ENCODE peak calls at places on chromosomes 4 and X, in six cellular contexts. V is GM23248, F is neural progenitor cell, K is PC-9, U is GM23338, L is MM.1S. Y is an unnamed sample. For H3F3A, the result is how much of the 10 kb centered on the place peaks cover.

GRCh38 chr4:48642421-48643144 is 137.5 kb downstream of the FRYL start:
- DNase-seq in V (peak), F (no peak), K (no peak), U (no peak), L (no peak), Y (no peak)

GRCh38 chr4:163941221-163941865 is 446.9 kb downstream of the TMA16 start:
- DNase-seq in V (no peak), F (no peak), K (no peak), U (no peak), L (no peak), Y (peak)

GRCh38 chr4:39042365-39042764 is 10.2 kb upstream of the TMEM156 start:
- DNase-seq in V (no peak), F (no peak), K (no peak), U (no peak), L (no peak), Y (no peak)

GRCh38 chr4:141524116-141524515 is 112.3 kb upstream of the IL15 start:
- DNase-seq in V (peak), F (no peak), K (no peak), U (no peak), L (no peak), Y (peak)

GRCh38 chr4:169952236-169953088 is 73.7 kb downstream of the MFAP3L start:
- DNase-seq in V (no peak), F (no peak), K (no peak), U (no peak), L (no peak), Y (no peak)

GRCh38 chr4:76605099-76605563 is 170.1 kb downstream of the SHROOM3 start:
- DNase-seq in V (peak), F (no peak), K (no peak), U (no peak), L (no peak), Y (no peak)

GRCh38 chr4:3879681-3880594 is 113.8 kb downstream of the ADRA2C start:
- DNase-seq in V (peak), F (no peak), K (no peak), U (peak), L (no peak), Y (no peak)

GRCh38 chr4:5712517-5712916 is 1.5 kb downstream of the EVC start:
- DNase-seq in V (peak), F (no peak), K (no peak), U (no peak), L (peak), Y (peak)

GRCh38 chr4:69092190-69092589 is 4.1 kb upstream of the UGT2B7 start:
- DNase-seq in V (peak), F (no peak), K (no peak), U (no peak), L (no peak), Y (peak)

GRCh38 chr4:38788327-38788726 is 5.5 kb upstream of the TLR10 start:
- DNase-seq in V (peak), F (no peak), K (no peak), U (no peak), L (no peak), Y (peak)

GRCh38 chr4:98994474-98995182 is 893 bp upstream of the METAP1 start:
- DNase-seq in V (peak), F (peak), K (no peak), U (no peak), L (no peak), Y (no peak)

GRCh38 chr4:75895744-75896314 is 6.4 kb downstream of the PPEF2 start:
- DNase-seq in V (peak), F (peak), K (no peak), U (peak), L (peak), Y (peak)

GRCh38 chr4:74258949-74259348 is 49.3 kb upstream of the EPGN start:
- DNase-seq in V (no peak), F (no peak), K (no peak), U (no peak), L (no peak), Y (peak)

GRCh38 chrX:68498508-68499379 is at the start of gene YIPF6:
- DNase-seq in V (peak), F (peak), K (peak), U (peak), L (peak), Y (peak)

GRCh38 chrX:154354516-154354915 is 19.9 kb downstream of the FLNA start:
- DNase-seq in V (no peak), F (no peak), K (no peak), U (no peak), L (no peak), Y (no peak)

GRCh38 chrX:154352012-154352401 is 22.4 kb downstream of the FLNA start:
- DNase-seq in V (no peak), F (no peak), K (no peak), U (no peak), L (no peak), Y (no peak)

GRCh38 chrX:154354013-154354412 is 20.4 kb downstream of the FLNA start:
- DNase-seq in V (no peak), F (no peak), K (no peak), U (no peak), L (no peak), Y (no peak)

GRCh38 chrX:154352466-154352865 is 22.0 kb downstream of the FLNA start:
- DNase-seq in V (no peak), F (no peak), K (no peak), U (no peak), L (no peak), Y (no peak)

DNA sequence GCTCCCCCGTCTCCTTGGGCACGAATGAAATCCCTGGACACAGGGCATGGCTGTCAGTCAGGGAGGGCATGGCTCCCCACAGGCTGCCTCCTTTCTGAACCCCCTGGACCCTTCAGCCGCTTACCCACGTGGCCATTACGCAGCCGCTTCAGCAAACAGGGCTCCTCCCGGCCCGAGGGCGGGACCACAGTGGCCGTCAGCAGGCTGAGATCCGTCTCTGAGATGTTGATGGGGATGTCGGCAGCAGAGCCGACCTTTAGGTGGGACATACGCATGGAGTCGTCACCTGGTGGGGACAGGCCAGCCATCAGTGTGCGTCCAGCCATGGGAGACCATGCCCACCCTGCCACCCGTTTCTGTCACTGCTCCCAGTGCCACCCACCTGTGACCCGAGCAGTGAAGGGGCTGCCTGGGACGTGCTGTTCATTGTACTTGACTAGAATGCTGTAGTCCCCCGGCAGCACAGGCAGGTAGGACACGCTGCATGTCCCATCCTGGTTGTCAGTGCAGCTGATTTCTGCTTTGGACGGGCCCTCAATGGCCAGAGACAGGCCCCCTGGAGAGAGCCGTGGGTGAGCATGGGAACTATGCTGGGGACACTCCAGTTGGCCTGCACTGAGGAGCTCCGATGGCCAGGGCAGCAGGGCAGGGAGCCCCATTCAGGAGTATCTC is 21.1 kb downstream of the FLNA start:
- DNase-seq in V (no peak), F (no peak), K (no peak), U (no peak), L (no peak), Y (no peak)
- H3F3A ChIP-seq in V (under half), F (under half), K (under half), U (under half), L (under half), Y (under half)

GRCh38 chr4:1009647-1010521 is 1.5 kb upstream of the FGFRL1 start:
- DNase-seq in V (peak), F (peak), K (peak), U (peak), L (no peak), Y (peak)

GRCh38 chr4:1011022-1011694 is at the start of gene FGFRL1:
- DNase-seq in V (peak), F (peak), K (peak), U (peak), L (no peak), Y (peak)

GRCh38 chr4:1008840-1009646 is 2.4 kb upstream of the FGFRL1 start:
- DNase-seq in V (peak), F (no peak), K (no peak), U (peak), L (no peak), Y (no peak)

GRCh38 chr4:1012031-1012739 is 759 bp downstream of the FGFRL1 start:
- DNase-seq in V (peak), F (peak), K (peak), U (peak), L (no peak), Y (peak)

DNA sequence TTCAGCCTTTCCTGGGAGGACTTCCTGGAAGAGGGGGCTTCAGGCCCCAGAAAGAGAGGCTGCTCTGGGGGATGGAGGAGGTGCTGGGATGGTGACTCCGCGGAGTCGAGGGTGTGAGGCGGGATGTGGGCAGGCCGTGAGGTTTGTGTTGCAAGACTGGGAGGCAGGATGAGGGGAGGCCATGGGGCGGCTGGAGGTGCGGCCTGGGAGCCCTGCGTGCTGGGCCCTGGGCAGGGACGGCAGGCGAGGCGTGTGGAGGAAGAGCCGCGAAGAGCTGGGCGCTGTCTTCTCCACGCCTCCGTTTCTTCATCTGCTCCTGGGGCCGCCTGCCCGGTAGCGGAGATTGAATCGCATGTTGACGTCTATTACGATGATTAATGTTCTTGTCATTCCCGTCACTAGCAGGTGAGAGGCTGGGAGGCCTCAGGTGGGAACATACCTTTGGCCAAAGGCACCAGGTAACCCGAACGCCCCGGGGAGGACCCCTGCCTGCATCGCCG is 854 bp upstream of the FGFRL1 start:
- DNase-seq in V (peak), F (peak), K (peak), U (peak), L (no peak), Y (peak)
- TF ChIP-seq EZH2 in V (no peak), F (peak), K (no peak), U (no peak), L (no peak), Y (no peak)

DNA sequence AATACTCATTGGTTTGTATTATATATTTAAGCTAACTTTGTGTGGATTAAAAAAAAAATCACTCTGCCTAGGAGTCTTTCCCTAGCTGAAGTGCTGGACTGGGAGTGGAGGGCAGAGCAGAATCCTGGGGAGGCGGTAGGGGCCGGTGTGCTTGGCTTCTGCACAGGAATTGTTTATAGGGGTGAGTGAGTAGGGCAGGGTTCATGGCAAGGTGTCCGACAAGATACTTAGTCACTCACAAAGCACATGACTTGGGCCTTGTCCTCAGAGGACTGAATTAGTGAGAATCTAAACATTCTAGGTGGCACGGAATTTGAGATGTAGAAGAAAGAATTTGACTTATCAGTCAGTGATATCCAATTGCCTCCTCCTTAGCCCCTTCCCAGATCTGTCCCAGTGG is 32.2 kb downstream of the FNIP2 start:
- DNase-seq in V (no peak), F (no peak), K (no peak), U (no peak), L (no peak), Y (no peak)
- H3F3A ChIP-seq in V (under half), F (under half), K (under half), U (under half), L (under half), Y (under half)

DNA sequence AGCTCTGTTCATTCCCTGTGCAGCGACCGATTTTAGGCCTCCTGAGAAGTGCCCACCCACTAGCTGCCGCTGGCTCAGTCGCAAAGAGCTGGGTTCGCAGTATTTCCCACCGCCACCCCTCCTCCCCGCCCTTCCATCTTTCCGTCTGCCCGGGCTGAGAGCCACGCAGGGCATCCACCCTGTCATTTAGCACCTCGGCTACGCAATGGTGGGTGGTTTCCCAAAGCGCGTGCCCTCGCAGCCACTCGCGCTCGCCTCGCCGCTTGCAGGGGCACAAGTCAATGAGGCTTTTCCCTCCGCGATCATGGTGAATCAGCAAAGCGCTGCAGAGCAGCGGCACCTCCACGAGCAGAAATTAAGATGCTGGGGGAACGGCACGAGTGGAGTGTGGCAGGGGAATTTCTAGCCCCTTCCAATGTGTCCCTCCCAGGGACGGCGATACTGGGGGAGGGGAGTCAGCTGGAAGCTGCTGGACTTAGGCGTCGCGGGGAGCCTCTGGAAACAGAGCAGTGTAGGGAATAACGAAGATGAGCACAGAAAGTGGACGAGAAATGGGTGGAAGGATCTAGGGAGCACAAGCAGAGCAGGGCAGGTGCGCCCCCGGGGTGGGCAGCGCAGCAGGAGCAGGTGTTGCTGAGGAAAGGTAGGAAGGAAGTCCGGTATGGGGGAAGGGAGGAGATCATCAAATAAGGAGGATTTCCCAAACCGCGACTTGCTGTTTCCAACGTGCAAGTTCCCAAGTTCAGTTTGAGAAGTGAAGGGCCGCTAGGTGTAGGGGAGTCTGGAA is 2.4 kb upstream of the PTCHD1 start:
- DNase-seq in V (no peak), F (peak), K (no peak), U (peak), L (no peak), Y (no peak)
- TF ChIP-seq EZH2 in V (no peak), F (peak), K (no peak), U (no peak), L (no peak), Y (no peak)

GRCh38 chr4:168619266-168619631 is 122.4 kb downstream of the PALLD start:
- DNase-seq in V (no peak), F (no peak), K (peak), U (no peak), L (no peak), Y (peak)

GRCh38 chr4:168615294-168615693 is 118.4 kb downstream of the PALLD start:
- DNase-seq in V (peak), F (peak), K (no peak), U (no peak), L (no peak), Y (peak)

GRCh38 chr4:168622600-168622999 is 125.7 kb downstream of the PALLD start:
- DNase-seq in V (no peak), F (no peak), K (no peak), U (no peak), L (no peak), Y (no peak)

GRCh38 chr4:168621806-168622589 is 125.1 kb downstream of the PALLD start:
- DNase-seq in V (peak), F (no peak), K (no peak), U (no peak), L (no peak), Y (no peak)

GRCh38 chr4:168618577-168619265 is 121.9 kb downstream of the PALLD start:
- DNase-seq in V (peak), F (no peak), K (peak), U (no peak), L (no peak), Y (peak)
- H3F3A ChIP-seq in V (under half), F (under half), K (under half), U (under half), L (under half), Y (under half)

GRCh38 chr4:8893624-8894423 is 22.2 kb upstream of the HMX1 start:
- DNase-seq in V (no peak), F (peak), K (no peak), U (peak), L (no peak), Y (no peak)
- TF ChIP-seq EZH2 in V (no peak), F (peak), K (no peak), U (peak), L (no peak), Y (no peak)

DNA sequence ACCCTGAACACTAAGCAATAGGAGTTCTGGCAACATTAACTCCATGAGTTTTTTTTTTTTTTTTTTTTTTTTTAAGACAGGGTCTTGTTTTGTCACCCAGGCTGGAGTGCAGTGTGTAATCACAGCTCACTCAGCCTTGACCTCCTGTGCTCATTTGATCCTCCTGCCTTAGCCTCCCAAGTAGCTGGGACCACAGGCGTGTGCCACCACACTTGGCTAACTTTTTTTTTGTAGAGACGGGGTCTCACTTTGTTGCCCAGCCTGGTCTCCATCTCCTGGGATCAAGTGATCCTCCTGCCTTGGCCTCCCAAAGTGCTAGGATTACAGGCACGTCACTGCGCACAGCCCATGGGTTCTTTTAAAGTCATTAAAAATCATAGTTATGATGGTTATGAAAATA is 5.1 kb downstream of the RHOH start:
- DNase-seq in V (no peak), F (no peak), K (no peak), U (no peak), L (no peak), Y (no peak)
- H3F3A ChIP-seq in V (under half), F (under half), K (under half), U (under half), L (half or more), Y (under half)

GRCh38 chr4:155805016-155805415 is 46.2 kb downstream of the GUCY1B1 start:
- DNase-seq in V (peak), F (no peak), K (no peak), U (no peak), L (no peak), Y (peak)

GRCh38 chr4:155799106-155799793 is 40.4 kb downstream of the GUCY1B1 start:
- DNase-seq in V (peak), F (no peak), K (no peak), U (no peak), L (no peak), Y (no peak)

GRCh38 chr4:155799794-155800123 is 40.9 kb downstream of the GUCY1B1 start:
- DNase-seq in V (no peak), F (no peak), K (no peak), U (no peak), L (no peak), Y (no peak)

GRCh38 chr4:155802573-155802972 is 43.8 kb downstream of the GUCY1B1 start:
- DNase-seq in V (no peak), F (no peak), K (no peak), U (no peak), L (no peak), Y (no peak)

GRCh38 chr4:155800685-155801343 is 42.0 kb downstream of the GUCY1B1 start:
- DNase-seq in V (no peak), F (no peak), K (no peak), U (no peak), L (no peak), Y (no peak)
- TF ChIP-seq EZH2 in V (no peak), F (no peak), K (no peak), U (no peak), L (no peak), Y (no peak)